ENCODE peak calls at places on chromosomes 12 and 14, in four cellular contexts. B is H1, H is HepG2, X is K562. A is an unnamed sample.

GRCh38 chr12:128818065-128819022 is 5.4 kb downstream of the SLC15A4 start:
- DNase-seq in B (no peak), H (no peak), X (no peak), A (no peak)

GRCh38 chr14:68178282-68178681 is 358.7 kb downstream of the RAD51B start:
- DNase-seq in B (no peak), H (no peak), X (no peak), A (no peak)

GRCh38 chr12:19572920-19573558 is 133.7 kb downstream of the AEBP2 start:
- DNase-seq in B (peak), H (peak), X (peak), A (peak)

GRCh38 chr14:67280506-67280905 is 39.3 kb downstream of the PALS1 start:
- DNase-seq in B (no peak), H (no peak), X (no peak), A (no peak)

GRCh38 chr14:80095623-80096022 is 115.7 kb downstream of the DIO2 start:
- DNase-seq in B (no peak), H (no peak), X (no peak), A (peak)

GRCh38 chr14:58107947-58108552 is 44.0 kb downstream of the ARMH4 start:
- DNase-seq in B (no peak), H (peak), X (peak), A (peak)

GRCh38 chr12:112294793-112295192 is 87.4 kb downstream of the HECTD4 start:
- DNase-seq in B (no peak), H (peak), X (no peak), A (no peak)

GRCh38 chr12:2231011-2231595 is 178.3 kb downstream of the CACNA1C start:
- DNase-seq in B (no peak), H (no peak), X (no peak), A (no peak)

GRCh38 chr12:122891661-122892525 is 4.0 kb downstream of the VPS37B start:
- DNase-seq in B (no peak), H (no peak), X (no peak), A (peak)

GRCh38 chr12:33596061-33596460 is 156.4 kb upstream of the SYT10 start:
- DNase-seq in B (no peak), H (no peak), X (no peak), A (no peak)
- TF ChIP-seq RNF2 in B (no peak), H (no peak), X (no peak), A (no peak)

GRCh38 chr14:93150227-93151206 is 34.2 kb downstream of the MOAP1 start:
- DNase-seq in B (no peak), H (peak), X (no peak), A (no peak)
- TF ChIP-seq RNF2 in B (no peak), H (no peak), X (no peak), A (no peak)

GRCh38 chr14:104591506-104592291 is 12.1 kb downstream of the C14orf180 start:
- DNase-seq in B (no peak), H (no peak), X (no peak), A (no peak)

GRCh38 chr14:104591031-104591430 is 11.5 kb downstream of the C14orf180 start:
- DNase-seq in B (no peak), H (no peak), X (no peak), A (no peak)

GRCh38 chr14:104589338-104590195 is 10.0 kb downstream of the C14orf180 start:
- DNase-seq in B (no peak), H (no peak), X (no peak), A (no peak)

GRCh38 chr14:104592292-104592672 is 12.3 kb downstream of the TMEM179 start:
- DNase-seq in B (no peak), H (no peak), X (no peak), A (no peak)

DNA sequence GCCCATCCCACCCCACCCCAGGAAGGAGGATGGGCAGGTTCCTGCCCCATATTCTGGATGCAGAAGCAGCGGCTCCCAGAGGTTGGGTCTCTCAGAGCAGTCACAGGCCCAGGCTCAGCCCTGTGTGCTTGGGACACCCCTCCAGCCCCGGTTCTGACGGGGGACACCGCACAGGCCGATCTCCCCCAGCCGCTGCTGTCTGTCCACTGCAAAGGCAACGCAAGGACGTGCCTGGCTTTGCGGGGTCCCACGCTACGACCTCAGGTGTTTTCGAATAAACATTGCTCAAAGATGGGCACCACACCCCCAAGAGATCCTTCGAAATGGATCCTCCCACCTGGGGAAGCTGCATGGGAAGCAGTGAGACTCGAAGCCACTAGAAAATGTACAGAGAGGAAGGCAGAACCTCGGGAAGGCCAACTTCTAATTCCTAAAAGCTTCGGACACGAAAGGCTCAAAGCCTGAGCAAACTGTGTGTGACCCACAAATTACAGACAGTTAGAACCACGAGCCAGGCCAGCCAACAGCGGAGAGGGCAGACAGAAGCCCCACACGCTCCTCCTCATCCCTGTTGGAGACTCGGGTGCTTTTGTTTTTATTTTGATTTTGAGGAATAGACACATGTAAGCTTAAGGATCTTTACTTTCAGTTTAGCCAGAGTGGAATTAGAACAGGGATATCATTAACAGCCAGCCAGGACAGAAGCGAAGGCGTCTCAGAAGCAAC is 10.8 kb downstream of the C14orf180 start:
- DNase-seq in B (no peak), H (no peak), X (no peak), A (no peak)
- TF ChIP-seq RNF2 in B (no peak), H (no peak), X (no peak), A (no peak)

DNA sequence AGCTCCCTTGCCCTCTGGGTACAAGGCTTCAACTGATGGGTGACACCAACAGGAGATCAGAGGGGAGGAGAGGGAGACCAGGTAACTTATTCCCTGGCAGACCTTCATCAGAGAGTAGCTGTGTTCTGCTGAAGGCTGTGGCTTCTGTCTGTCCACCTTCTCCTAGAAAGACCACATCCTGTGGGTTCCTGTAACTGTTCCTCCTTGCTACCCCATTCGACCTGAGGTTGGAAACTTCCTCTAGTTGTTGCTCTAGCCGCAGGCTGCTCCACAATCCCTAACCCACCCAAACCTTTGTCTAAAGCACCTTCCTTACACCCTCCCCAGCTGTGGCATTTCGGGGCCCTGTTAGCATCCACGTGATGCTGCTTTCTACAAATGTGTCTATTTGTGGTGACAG is 454.2 kb downstream of the DPF3 start:
- DNase-seq in B (no peak), H (no peak), X (no peak), A (no peak)
- TF ChIP-seq RNF2 in B (no peak), H (no peak), X (no peak), A (no peak)

GRCh38 chr12:100461330-100461973 is 12.2 kb upstream of the NR1H4 start:
- DNase-seq in B (no peak), H (no peak), X (no peak), A (no peak)

GRCh38 chr12:100458191-100458590 is 15.5 kb upstream of the NR1H4 start:
- DNase-seq in B (no peak), H (no peak), X (no peak), A (no peak)

GRCh38 chr12:100455896-100456295 is 17.8 kb upstream of the NR1H4 start:
- DNase-seq in B (no peak), H (no peak), X (no peak), A (no peak)

GRCh38 chr12:100464529-100464928 is 9.1 kb upstream of the NR1H4 start:
- DNase-seq in B (no peak), H (peak), X (no peak), A (no peak)

GRCh38 chr12:100460702-100461101 is 13.0 kb upstream of the NR1H4 start:
- DNase-seq in B (no peak), H (no peak), X (no peak), A (no peak)
- TF ChIP-seq RNF2 in B (no peak), H (no peak), X (no peak), A (no peak)

DNA sequence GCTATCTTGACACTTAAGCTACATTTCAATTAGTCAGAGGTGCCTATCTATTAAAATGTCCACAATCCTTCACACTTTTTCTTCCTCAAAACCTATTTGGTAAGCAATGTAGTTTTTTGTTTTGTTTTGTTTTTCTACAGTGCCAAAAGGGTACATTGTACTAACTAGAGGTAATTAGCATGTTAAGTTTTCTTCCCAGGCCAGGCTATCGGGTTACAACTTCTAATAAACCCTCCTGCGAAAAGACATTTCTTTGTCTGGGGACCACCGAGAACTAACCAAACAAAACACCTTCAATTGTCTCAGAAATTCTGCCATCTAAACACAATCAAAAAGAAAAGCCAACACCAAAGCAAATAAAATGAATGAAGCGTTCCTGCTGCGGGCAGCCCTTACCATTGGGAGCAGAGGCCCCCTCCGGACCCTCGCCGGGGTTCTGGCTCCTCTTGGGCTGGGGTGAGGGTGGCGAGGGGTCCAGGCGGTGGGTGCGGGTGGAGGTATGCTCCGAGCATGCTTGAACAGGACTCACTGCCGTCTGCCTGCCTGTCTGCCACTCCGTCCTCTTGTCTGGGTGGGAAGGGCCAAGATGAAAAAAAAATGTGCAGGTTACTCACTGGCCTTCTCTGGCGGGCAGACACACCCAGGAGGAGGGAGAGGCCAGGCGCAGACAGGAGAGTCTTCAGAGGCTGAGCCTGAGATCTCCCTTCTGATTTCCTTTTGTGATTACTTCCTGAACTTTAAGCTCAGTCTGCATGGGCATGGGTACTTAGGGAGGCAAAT is 76.3 kb downstream of the STON2 start:
- DNase-seq in B (peak), H (no peak), X (no peak), A (peak)
- TF ChIP-seq RNF2 in B (no peak), H (no peak), X (no peak), A (no peak)

DNA sequence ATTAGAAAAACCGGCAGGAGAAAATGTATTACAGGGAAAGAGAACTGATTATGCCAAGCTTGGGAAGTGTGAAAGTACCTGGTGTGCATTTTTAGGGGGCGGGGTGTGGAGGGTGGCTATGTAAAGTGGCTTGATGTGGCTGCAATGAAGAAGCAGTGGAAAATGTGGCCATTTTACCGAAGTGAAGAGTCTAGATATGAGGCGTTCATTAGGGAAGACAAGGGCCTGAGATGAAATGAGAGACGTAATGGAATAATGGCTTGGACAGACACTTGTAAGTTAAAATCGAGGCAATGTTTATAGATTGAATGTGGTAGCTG is 1.2 kb downstream of the VEZT start:
- DNase-seq in B (no peak), H (no peak), X (no peak), A (peak)
- TF ChIP-seq RNF2 in B (no peak), H (no peak), X (no peak), A (no peak)